ENCODE peak calls at places on chromosomes 5 and 9, in six cellular contexts. X, F, Z, G, T and U are unnamed samples.

GRCh38 chr5:168356171-168356570 is 64.7 kb downstream of the WWC1 start:
- DNase-seq in X (no peak), F (no peak), Z (no peak), G (no peak), T (no peak), U (no peak)

GRCh38 chr5:159947708-159948358 is 31.6 kb downstream of the ADRA1B start:
- DNase-seq in X (no peak), F (no peak), Z (no peak), G (no peak), T (no peak), U (no peak)

GRCh38 chr9:20040991-20041606 is 252.3 kb upstream of the SLC24A2 start:
- DNase-seq in X (peak), F (no peak), Z (peak), G (no peak), T (peak), U (no peak)

GRCh38 chr5:7663808-7664207 is 187.1 kb downstream of the CFAP90 start:
- DNase-seq in X (no peak), F (no peak), Z (no peak), G (no peak), T (no peak), U (no peak)

GRCh38 chr5:1091632-1092031 is 20.2 kb downstream of the SLC12A7 start:
- DNase-seq in X (no peak), F (no peak), Z (no peak), G (no peak), T (no peak), U (no peak)

GRCh38 chr9:109716631-109717030 is 63.4 kb upstream of the PALM2AKAP2 start:
- DNase-seq in X (no peak), F (no peak), Z (no peak), G (no peak), T (no peak), U (no peak)

GRCh38 chr9:36937951-36938350 is 96.1 kb downstream of the PAX5 start:
- DNase-seq in X (no peak), F (no peak), Z (no peak), G (no peak), T (no peak), U (no peak)

GRCh38 chr5:172399336-172399735 is 55.0 kb downstream of the SH3PXD2B start:
- DNase-seq in X (no peak), F (no peak), Z (no peak), G (no peak), T (no peak), U (no peak)

GRCh38 chr5:139246394-139246793 is 47.1 kb upstream of the MATR3 start:
- DNase-seq in X (no peak), F (no peak), Z (peak), G (peak), T (no peak), U (no peak)